ENCODE peak calls at places on chromosome 18, in eight cellular contexts. K is right lobe of liver, T is AG09309, X is astrocyte of the spinal cord, A is B cell, B is PC-9, Q is endothelial cell, F is fibroblast of mammary gland. I is an unnamed sample.

GRCh38 chr18:50662177-50662576 is 102.3 kb downstream of the MAPK4 start:
- DNase-seq in T (no peak), X (no peak), Q (no peak), F (peak), K (no peak), B (no peak), A (no peak), I (no peak)

GRCh38 chr18:48230459-48231113 is 178.6 kb downstream of the ZBTB7C start:
- DNase-seq in K (peak), T (no peak), Q (peak), A (no peak), X (peak), B (peak), F (peak), I (no peak)

GRCh38 chr18:74921057-74921820 is 287.7 kb downstream of the PTGR3 start:
- DNase-seq in K (no peak), A (no peak), F (no peak), T (no peak), Q (no peak), X (no peak), B (no peak), I (no peak)

GRCh38 chr18:23106575-23106974 is 28.7 kb upstream of the CABLES1 start:
- DNase-seq in F (peak), A (no peak), B (peak), X (peak), T (peak), K (no peak), Q (no peak), I (no peak)

GRCh38 chr18:34122724-34123334 is 101.9 kb downstream of the NOL4 start:
- DNase-seq in Q (peak), B (peak), X (peak), T (peak), A (no peak), F (peak), K (no peak), I (no peak)

GRCh38 chr18:42053188-42053781 is 98.3 kb downstream of the PIK3C3 start:
- DNase-seq in X (peak), F (peak), T (no peak), B (peak), Q (peak), K (peak), A (peak), I (no peak)

GRCh38 chr18:61554117-61554776 is 221.0 kb downstream of the CDH20 start:
- DNase-seq in X (no peak), A (peak), K (no peak), Q (no peak), B (no peak), T (no peak), F (no peak), I (no peak)

GRCh38 chr18:34929336-34929780 is 111.9 kb upstream of the MAPRE2 start:
- DNase-seq in T (peak), F (peak), Q (no peak), X (peak), A (no peak), K (peak), B (no peak), I (no peak)

GRCh38 chr18:56475250-56475649 is 163.1 kb downstream of the TXNL1 start:
- DNase-seq in F (peak), A (no peak), K (no peak), B (no peak), Q (no peak), T (peak), X (peak), I (no peak)

GRCh38 chr18:7303751-7304370 is 73.0 kb downstream of the LRRC30 start:
- DNase-seq in T (no peak), X (no peak), B (no peak), F (no peak), A (no peak), Q (no peak), K (no peak), I (no peak)

GRCh38 chr18:51531496-51531895 is 334.0 kb upstream of the MEX3C start:
- DNase-seq in F (no peak), K (no peak), X (no peak), Q (no peak), B (peak), A (no peak), T (no peak), I (no peak)

GRCh38 chr18:42922363-42922762 is 193.1 kb downstream of the RIT2 start:
- DNase-seq in T (no peak), X (no peak), B (no peak), A (no peak), F (no peak), Q (no peak), K (no peak), I (no peak)

GRCh38 chr18:59459352-59460059 is 100.4 kb upstream of the LMAN1 start:
- DNase-seq in B (no peak), A (peak), X (peak), Q (no peak), F (peak), K (no peak), T (peak), I (no peak)

DNA sequence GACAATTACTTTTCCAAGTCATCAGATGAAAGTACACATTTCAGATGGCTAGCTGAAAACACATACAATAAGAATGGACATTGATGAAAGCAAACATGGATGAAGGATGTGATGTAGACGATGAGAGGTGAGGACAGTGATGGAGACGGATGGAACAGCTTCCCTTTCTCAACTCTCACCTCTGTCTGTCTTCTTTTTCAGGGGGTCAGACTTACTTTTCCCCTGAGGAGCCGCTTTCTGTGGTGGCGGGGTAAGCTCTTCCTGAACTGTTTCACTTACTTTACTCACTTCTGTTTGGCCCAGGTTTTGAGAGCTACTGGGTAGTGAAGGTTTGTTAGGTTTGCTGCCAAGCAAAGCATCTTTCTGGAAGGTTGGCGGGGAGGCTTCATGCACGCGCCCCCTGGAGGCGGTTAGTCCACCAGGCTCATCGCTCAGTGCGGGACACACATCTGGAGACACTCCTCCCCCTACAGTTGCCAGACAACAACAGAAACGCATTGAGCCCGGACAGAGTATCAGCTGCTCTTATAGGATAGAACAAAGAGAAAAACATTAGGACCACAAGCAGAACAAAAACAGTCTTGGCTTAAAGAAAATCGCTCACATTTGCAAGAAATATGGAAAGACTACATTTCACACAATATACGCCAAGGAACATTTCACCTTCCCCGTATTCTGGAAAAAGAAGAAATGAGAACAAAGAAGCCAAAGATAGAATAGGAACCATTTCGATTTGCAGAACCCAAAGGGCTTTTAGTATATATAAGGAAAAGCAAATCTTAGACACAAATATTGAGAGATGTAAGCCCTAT is 90.5 kb downstream of the MYOM1 start:
- DNase-seq in A (peak), X (peak), T (peak), B (peak), F (peak), K (peak), Q (peak), I (peak)
- TF ChIP-seq CTCF in A (peak), X (peak), T (peak), B (peak), F (peak), K (peak), Q (peak), I (peak)

GRCh38 chr18:44901283-44901682 is 220.6 kb downstream of the SETBP1 start:
- DNase-seq in A (no peak), B (no peak), Q (no peak), K (no peak), X (no peak), T (no peak), F (no peak), I (no peak)
- TF ChIP-seq CTCF in A (no peak), B (no peak), Q (no peak), K (peak), X (peak), T (peak), F (peak), I (peak)

GRCh38 chr18:69400976-69401474 is 337 bp downstream of the DOK6 start:
- DNase-seq in A (no peak), B (no peak), K (peak), F (peak), Q (peak), X (peak), T (no peak), I (peak)
- TF ChIP-seq CTCF in A (no peak), B (no peak), K (no peak), F (no peak), Q (no peak), X (no peak), T (no peak), I (no peak)

GRCh38 chr18:21745234-21745633 is 4.6 kb downstream of the MIB1 start:
- DNase-seq in X (no peak), F (no peak), K (no peak), A (no peak), B (no peak), T (no peak), Q (no peak), I (no peak)
- TF ChIP-seq CTCF in X (no peak), F (no peak), K (no peak), A (no peak), B (no peak), T (no peak), Q (no peak), I (no peak)